ENCODE peak calls at places on chromosome 11, in five cellular contexts. K is GM23338, Q is HepG2, L is breast epithelium, G is transverse colon. D is an unnamed sample.

GRCh38 chr11:10930961-10931760 is 73.3 kb upstream of the ZBED5 start:
- DNase-seq in K (peak), G (peak), L (peak), Q (no peak), D (peak)

GRCh38 chr11:111463276-111463675 is 48.9 kb downstream of the BTG4 start:
- DNase-seq in L (no peak), K (no peak), G (no peak), Q (no peak), D (no peak)

GRCh38 chr11:32255876-32256275 is 165.0 kb downstream of the RCN1 start:
- DNase-seq in G (no peak), Q (no peak), L (no peak), K (no peak), D (no peak)

GRCh38 chr11:126405906-126406305 is 50.4 kb downstream of the ST3GAL4 start:
- DNase-seq in G (peak), Q (no peak), L (no peak), K (no peak), D (no peak)

GRCh38 chr11:83871013-83871412 is 584.8 kb upstream of the CCDC90B start:
- DNase-seq in Q (peak), K (no peak), G (no peak), L (no peak), D (no peak)

GRCh38 chr11:123559418-123559817 is 95.0 kb downstream of the SCN3B start:
- DNase-seq in G (no peak), Q (no peak), K (no peak), L (no peak), D (no peak)

GRCh38 chr11:46352063-46352841 is 5.0 kb downstream of the DGKZ start:
- DNase-seq in G (peak), L (no peak), K (peak), Q (no peak), D (no peak)

GRCh38 chr11:125394306-125394705 is 101.8 kb downstream of the FEZ1 start:
- DNase-seq in L (peak), G (no peak), Q (no peak), K (no peak), D (peak)

GRCh38 chr11:62504158-62504973 is 42.2 kb downstream of the AHNAK start:
- DNase-seq in G (no peak), Q (no peak), L (no peak), K (peak), D (no peak)

GRCh38 chr11:71420455-71421241 is 27.5 kb downstream of the DHCR7 start:
- DNase-seq in G (peak), L (no peak), K (peak), Q (peak), D (no peak)

GRCh38 chr11:119314748-119315138 is 2.2 kb downstream of the MCAM start:
- DNase-seq in Q (no peak), L (no peak), G (no peak), K (no peak), D (no peak)

GRCh38 chr11:119316017-119316728 is 757 bp downstream of the MCAM start:
- DNase-seq in K (no peak), L (no peak), Q (no peak), G (no peak), D (peak)

GRCh38 chr11:119316729-119317591 is at the start of gene MCAM:
- DNase-seq in L (no peak), K (peak), G (no peak), Q (peak), D (peak)

GRCh38 chr11:119317592-119318239 is 786 bp upstream of the MCAM start:
- DNase-seq in G (no peak), K (no peak), Q (no peak), L (no peak), D (no peak)

GRCh38 chr11:119315139-119316016 is 1.6 kb downstream of the MCAM start:
- DNase-seq in K (peak), L (no peak), Q (no peak), G (peak), D (peak)
- H3K4me3 ChIP-seq in K (peak), L (peak), Q (peak), G (peak), D (peak)

DNA sequence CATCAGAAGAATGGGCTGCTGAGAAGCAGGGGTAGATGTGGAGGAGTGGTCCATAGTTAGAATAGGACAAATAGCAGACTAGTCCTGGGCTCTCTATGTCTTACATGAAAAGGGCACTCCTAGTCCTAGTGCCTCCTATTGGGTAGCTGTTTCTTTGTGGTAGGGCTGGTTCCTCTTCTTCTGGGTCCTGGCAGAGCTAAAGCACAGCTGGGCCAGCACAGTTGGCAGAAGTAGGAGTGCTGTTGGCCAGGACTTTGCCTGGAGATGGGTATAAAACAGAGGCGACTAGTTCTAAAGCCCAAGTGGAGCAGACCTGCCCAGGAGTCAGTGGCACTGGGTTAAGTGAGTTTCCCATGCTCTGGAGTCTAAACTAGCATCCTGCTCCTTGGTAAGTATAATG is 55.2 kb downstream of the PPFIBP2 start:
- DNase-seq in G (no peak), L (no peak), K (no peak), Q (no peak), D (no peak)
- TF ChIP-seq POLR2AphosphoS5 in G (no peak), L (no peak), K (no peak), Q (no peak), D (no peak)

GRCh38 chr11:27623945-27624523 is 76.2 kb downstream of the BDNF start:
- DNase-seq in G (no peak), L (no peak), Q (no peak), K (no peak), D (no peak)
- H3K4me3 ChIP-seq in G (no peak), L (no peak), Q (no peak), K (no peak), D (no peak)

GRCh38 chr11:75840560-75840959 is 25.6 kb downstream of the UVRAG start:
- DNase-seq in G (no peak), L (no peak), Q (no peak), K (no peak), D (no peak)

GRCh38 chr11:75831915-75832502 is 17.0 kb downstream of the UVRAG start:
- DNase-seq in G (no peak), K (no peak), L (no peak), Q (no peak), D (no peak)

GRCh38 chr11:75839851-75840250 is 24.8 kb downstream of the UVRAG start:
- DNase-seq in L (no peak), Q (no peak), G (no peak), K (no peak), D (no peak)

GRCh38 chr11:75836422-75836821 is 21.4 kb downstream of the UVRAG start:
- DNase-seq in K (no peak), Q (no peak), G (no peak), L (no peak), D (no peak)

DNA sequence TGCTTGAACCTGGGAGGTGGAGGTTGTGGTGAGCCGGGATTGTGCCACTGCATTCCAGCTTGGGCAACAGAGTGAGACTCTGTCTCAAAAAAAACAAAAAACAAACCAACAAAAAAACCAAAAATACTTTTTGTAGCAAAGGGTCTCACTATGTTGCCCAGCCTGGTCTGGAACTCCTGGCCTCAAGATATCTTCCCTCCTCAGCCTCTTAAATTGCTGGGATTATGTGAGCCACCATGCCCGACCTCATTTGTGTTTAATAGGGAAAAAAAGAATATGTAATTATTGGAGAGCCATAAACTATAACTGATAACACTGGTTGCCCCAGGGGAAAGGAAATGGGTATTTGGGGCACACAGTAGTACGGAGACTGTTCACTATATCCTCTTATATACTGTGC is 19.7 kb downstream of the UVRAG start:
- DNase-seq in L (no peak), K (no peak), G (no peak), Q (no peak), D (no peak)
- TF ChIP-seq POLR2AphosphoS5 in L (no peak), K (no peak), G (no peak), Q (no peak), D (no peak)

GRCh38 chr11:64178203-64178602 is 7.8 kb upstream of the STIP1 start:
- DNase-seq in G (no peak), L (no peak), K (no peak), Q (no peak), D (no peak)

GRCh38 chr11:64179221-64179620 is 6.8 kb upstream of the STIP1 start:
- DNase-seq in L (no peak), G (no peak), K (no peak), Q (no peak), D (no peak)

GRCh38 chr11:64181506-64182411 is 4.2 kb upstream of the STIP1 start:
- DNase-seq in G (peak), K (peak), L (peak), Q (peak), D (peak)

GRCh38 chr11:64183890-64184289 is 2.1 kb upstream of the STIP1 start:
- DNase-seq in Q (no peak), K (no peak), G (no peak), L (no peak), D (no peak)

GRCh38 chr11:64180871-64181270 is 5.1 kb upstream of the STIP1 start:
- DNase-seq in L (no peak), K (no peak), G (no peak), Q (no peak), D (no peak)
- H3K4me3 ChIP-seq in L (no peak), K (no peak), G (no peak), Q (no peak), D (no peak)

GRCh38 chr11:44032304-44033085 is 15.3 kb upstream of the ACCSL start:
- DNase-seq in G (peak), K (no peak), Q (no peak), L (no peak), D (no peak)
- TF ChIP-seq POLR2AphosphoS5 in G (no peak), K (no peak), Q (no peak), L (no peak), D (no peak)